ENCODE peak calls at places on chromosomes 1 and 21, in six cellular contexts. Y, U, M, L, O and E are unnamed samples.

GRCh38 chr21:23452384-23453083 is 2154.7 kb downstream of the MRPL39 start:
- DNase-seq in Y (no peak), U (no peak), M (no peak), L (peak), O (no peak), E (peak)

GRCh38 chr1:53140451-53140850 is 2.0 kb downstream of the SLC1A7 start:
- DNase-seq in Y (no peak), U (no peak), M (no peak), L (no peak), O (no peak), E (no peak)

GRCh38 chr21:27802816-27803475 is 836.1 kb upstream of the ADAMTS5 start:
- DNase-seq in Y (no peak), U (no peak), M (peak), L (peak), O (peak), E (peak)

GRCh38 chr1:68016364-68016763 is 34.1 kb downstream of the DIRAS3 start:
- DNase-seq in Y (no peak), U (no peak), M (no peak), L (no peak), O (no peak), E (no peak)

GRCh38 chr1:67746299-67746698 is 61.3 kb downstream of the GADD45A start:
- DNase-seq in Y (no peak), U (no peak), M (no peak), L (no peak), O (no peak), E (no peak)

GRCh38 chr1:36134031-36134430 is 9.0 kb upstream of the COL8A2 start:
- DNase-seq in Y (no peak), U (no peak), M (no peak), L (no peak), O (no peak), E (no peak)

GRCh38 chr1:56968878-56969495 is 3.2 kb upstream of the C8B start:
- DNase-seq in Y (no peak), U (no peak), M (no peak), L (no peak), O (no peak), E (no peak)

GRCh38 chr1:93900723-93901504 is 8.3 kb downstream of the GCLM start:
- DNase-seq in Y (no peak), U (no peak), M (no peak), L (no peak), O (no peak), E (no peak)

GRCh38 chr1:218460367-218460766 is 115.2 kb downstream of the TGFB2 start:
- DNase-seq in Y (peak), U (no peak), M (peak), L (no peak), O (no peak), E (peak)

GRCh38 chr1:201455098-201455497 is 13.9 kb downstream of the PHLDA3 start:
- DNase-seq in Y (no peak), U (no peak), M (no peak), L (peak), O (no peak), E (no peak)

GRCh38 chr1:163509126-163509525 is 187.4 kb downstream of the NUF2 start:
- DNase-seq in Y (no peak), U (no peak), M (peak), L (no peak), O (no peak), E (no peak)

GRCh38 chr1:185987611-185988441 is 253.6 kb downstream of the HMCN1 start:
- DNase-seq in Y (no peak), U (no peak), M (no peak), L (no peak), O (no peak), E (no peak)
- TF ChIP-seq CTCF in Y (no peak), U (no peak), M (no peak), L (no peak), O (no peak), E (no peak)

DNA sequence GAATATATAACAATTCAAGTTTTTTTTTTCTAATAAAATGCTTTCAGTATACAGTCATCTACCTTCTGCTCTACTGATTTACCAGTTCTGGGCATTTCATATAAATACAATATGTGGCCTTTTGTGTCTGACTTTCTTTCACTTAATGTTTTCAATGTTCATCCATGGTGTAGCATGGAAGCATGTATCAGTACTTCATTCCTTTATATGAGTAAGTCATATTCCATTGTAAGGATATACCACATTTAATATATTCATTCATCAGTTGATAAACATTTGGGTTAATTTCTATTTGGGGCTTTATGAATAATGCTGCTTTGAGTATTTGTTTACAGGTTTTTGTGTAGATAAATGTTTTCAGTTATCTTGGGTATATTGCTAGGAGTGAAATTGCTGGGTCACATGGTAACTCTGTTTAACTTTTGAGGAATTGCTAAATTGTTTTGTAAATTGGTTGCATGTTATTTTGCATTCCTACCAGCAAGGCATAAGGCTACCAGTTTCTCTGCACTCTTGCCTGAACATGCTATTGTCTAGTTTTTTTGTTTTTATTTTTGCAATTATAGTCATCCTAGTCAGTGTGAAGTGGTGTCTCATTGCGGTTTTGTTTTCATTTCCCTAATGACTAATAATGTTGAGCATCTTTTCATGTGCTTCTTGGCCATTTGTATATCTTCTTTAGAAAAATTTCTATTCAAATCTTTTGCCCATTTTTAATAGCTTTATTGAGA is 206.1 kb downstream of the TM2D1 start:
- DNase-seq in Y (no peak), U (no peak), M (no peak), L (no peak), O (no peak), E (no peak)
- TF ChIP-seq CTCF in Y (no peak), U (peak), M (peak), L (no peak), O (no peak), E (no peak)

DNA sequence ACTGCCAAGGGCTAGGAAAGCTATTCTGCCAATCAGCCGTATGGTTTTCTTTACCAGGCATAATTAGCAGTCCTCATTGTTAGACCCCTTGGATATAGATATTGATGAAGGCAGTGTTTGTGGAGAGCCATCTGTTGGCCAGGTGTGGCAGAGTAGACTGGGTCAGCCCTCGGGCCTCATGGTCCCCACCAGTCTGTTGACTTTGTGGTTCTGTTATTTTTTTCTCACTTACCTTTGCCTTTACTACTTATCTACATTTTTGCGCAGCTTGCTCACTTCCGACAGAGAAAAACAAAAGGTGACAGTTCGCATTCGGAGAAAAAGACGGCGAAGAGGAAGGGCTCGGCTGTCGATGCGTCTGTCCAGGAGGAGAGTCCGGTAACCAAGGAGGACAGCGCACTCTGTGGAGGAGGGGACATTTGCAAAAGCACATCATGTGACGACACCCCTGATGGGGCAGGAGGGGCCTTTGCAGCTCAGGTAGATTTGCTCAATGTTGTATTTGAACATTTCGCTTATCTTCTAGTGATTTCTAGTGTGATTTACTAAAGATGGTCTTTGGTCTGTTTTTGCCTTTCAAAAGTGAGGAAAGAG is 2.3 kb downstream of the PCNT start:
- DNase-seq in Y (no peak), U (no peak), M (no peak), L (no peak), O (no peak), E (no peak)
- TF ChIP-seq CTCF in Y (no peak), U (no peak), M (no peak), L (no peak), O (no peak), E (no peak)

DNA sequence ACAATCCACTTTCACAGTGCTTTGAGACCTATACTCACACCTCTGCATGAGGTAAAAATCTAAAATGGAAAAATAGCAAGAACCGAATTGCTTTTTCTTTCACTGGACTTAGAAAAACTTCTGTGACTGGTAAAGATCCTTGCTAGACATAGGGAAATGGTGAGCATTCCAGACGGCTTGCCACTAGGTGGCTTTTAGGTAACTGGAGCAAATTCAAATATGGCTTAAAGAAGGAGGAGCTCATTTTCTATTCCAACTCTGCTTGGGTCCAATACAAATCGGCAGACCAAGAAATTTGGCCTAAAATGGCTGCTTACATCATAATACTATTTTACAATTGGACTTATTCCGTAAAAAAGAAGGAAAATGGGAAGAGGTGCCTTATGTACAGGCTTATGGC is 977.9 kb downstream of the ADGRL2 start:
- DNase-seq in Y (no peak), U (no peak), M (no peak), L (peak), O (no peak), E (peak)
- TF ChIP-seq CTCF in Y (no peak), U (no peak), M (no peak), L (no peak), O (no peak), E (peak)